ENCODE peak calls at places on chromosomes 13 and 19, in nine cellular contexts. One of them, this sample, is unnamed.

GRCh38 chr19:8329993-8330392 is 8.7 kb downstream of the RPS28 start:
- DNase-seq in HFFc6: no peak
- DNase-seq in cardiac fibroblast: no peak
- DNase-seq in neuronal stem cell: no peak
- DNase-seq in OCI-M1: no peak
- DNase-seq in lung: no peak
- DNase-seq in WTC11: no peak
- DNase-seq in smooth muscle cell of the brain vasculature: no peak
- DNase-seq in HTR-8/SVneo: no peak
- DNase-seq in this sample: no peak

GRCh38 chr13:97284558-97284957 is 62.4 kb downstream of the MBNL2 start:
- DNase-seq in HFFc6: no peak
- DNase-seq in cardiac fibroblast: peak; percentile 61
- DNase-seq in neuronal stem cell: no peak
- DNase-seq in OCI-M1: no peak
- DNase-seq in lung: no peak
- DNase-seq in WTC11: no peak
- DNase-seq in smooth muscle cell of the brain vasculature: no peak
- DNase-seq in HTR-8/SVneo: no peak
- DNase-seq in this sample: no peak

GRCh38 chr13:109666656-109667448 is 119.5 kb downstream of the IRS2 start:
- DNase-seq in HFFc6: no peak
- DNase-seq in cardiac fibroblast: peak; percentile 62
- DNase-seq in neuronal stem cell: no peak
- DNase-seq in OCI-M1: peak; percentile 15
- DNase-seq in lung: no peak
- DNase-seq in WTC11: no peak
- DNase-seq in smooth muscle cell of the brain vasculature: no peak
- DNase-seq in HTR-8/SVneo: peak; percentile 55
- DNase-seq in this sample: no peak

GRCh38 chr19:1066748-1067340 is at the start of gene ARHGAP45:
- DNase-seq in HFFc6: no peak
- DNase-seq in cardiac fibroblast: no peak
- DNase-seq in neuronal stem cell: no peak
- DNase-seq in OCI-M1: peak; percentile 42
- DNase-seq in lung: no peak
- DNase-seq in WTC11: peak; percentile 49
- DNase-seq in smooth muscle cell of the brain vasculature: no peak
- DNase-seq in HTR-8/SVneo: no peak
- DNase-seq in this sample: no peak

GRCh38 chr13:66033924-66034323 is 1196.2 kb downstream of the PCDH9 start:
- DNase-seq in HFFc6: no peak
- DNase-seq in cardiac fibroblast: no peak
- DNase-seq in neuronal stem cell: no peak
- DNase-seq in OCI-M1: no peak
- DNase-seq in lung: no peak
- DNase-seq in WTC11: no peak
- DNase-seq in smooth muscle cell of the brain vasculature: no peak
- DNase-seq in HTR-8/SVneo: no peak
- DNase-seq in this sample: peak; percentile 13

GRCh38 chr19:45439569-45440258 is 16.0 kb upstream of the ERCC1 start:
- DNase-seq in HFFc6: peak; percentile 84
- DNase-seq in cardiac fibroblast: peak; percentile 80
- DNase-seq in neuronal stem cell: no peak
- DNase-seq in OCI-M1: peak; percentile 93
- DNase-seq in lung: peak; percentile 76
- DNase-seq in WTC11: peak; percentile 79
- DNase-seq in smooth muscle cell of the brain vasculature: no peak
- DNase-seq in HTR-8/SVneo: peak; percentile 71
- DNase-seq in this sample: peak; percentile 52

GRCh38 chr19:55640043-55640576 is 692 bp upstream of the ZNF580 start:
- DNase-seq in HFFc6: peak; percentile 19
- DNase-seq in cardiac fibroblast: peak; percentile 57
- DNase-seq in neuronal stem cell: no peak
- DNase-seq in OCI-M1: no peak
- DNase-seq in lung: peak; percentile 64
- DNase-seq in WTC11: peak; percentile 54
- DNase-seq in smooth muscle cell of the brain vasculature: no peak
- DNase-seq in HTR-8/SVneo: no peak
- DNase-seq in this sample: peak; percentile 82

GRCh38 chr13:32035701-32036100 is 4.1 kb downstream of the FRY start:
- DNase-seq in HFFc6: no peak
- DNase-seq in cardiac fibroblast: no peak
- DNase-seq in neuronal stem cell: no peak
- DNase-seq in OCI-M1: no peak
- DNase-seq in lung: no peak
- DNase-seq in WTC11: no peak
- DNase-seq in smooth muscle cell of the brain vasculature: no peak
- DNase-seq in HTR-8/SVneo: no peak
- DNase-seq in this sample: no peak

GRCh38 chr13:76438050-76438449 is 448.2 kb downstream of the KCTD12 start:
- DNase-seq in HFFc6: no peak
- DNase-seq in cardiac fibroblast: peak; percentile 42
- DNase-seq in neuronal stem cell: no peak
- DNase-seq in OCI-M1: no peak
- DNase-seq in lung: no peak
- DNase-seq in WTC11: no peak
- DNase-seq in smooth muscle cell of the brain vasculature: no peak
- DNase-seq in HTR-8/SVneo: no peak
- DNase-seq in this sample: no peak